ENCODE peak calls at places on chromosomes 6 and 20, in ten cellular contexts. One of them, this sample, is unnamed.

GRCh38 chr20:3846740-3847418 is at the start of gene MAVS:
- DNase-seq in body of pancreas: peak; percentile 90
- DNase-seq in heart left ventricle: peak; percentile 92
- DNase-seq in hepatocyte: peak; percentile 94
- DNase-seq in lung: peak; percentile 88
- DNase-seq in kidney epithelial cell: no peak
- DNase-seq in IMR-90: peak; percentile 70
- DNase-seq in choroid plexus epithelial cell: peak; percentile 73
- DNase-seq in fibroblast of lung: peak; percentile 77
- DNase-seq in neural progenitor cell: peak; percentile 95
- DNase-seq in this sample: peak; percentile 90

GRCh38 chr6:11975353-11975977 is 36.6 kb upstream of the HIVEP1 start:
- DNase-seq in body of pancreas: no peak
- DNase-seq in heart left ventricle: no peak
- DNase-seq in hepatocyte: no peak
- DNase-seq in lung: no peak
- DNase-seq in kidney epithelial cell: no peak
- DNase-seq in IMR-90: no peak
- DNase-seq in choroid plexus epithelial cell: no peak
- DNase-seq in fibroblast of lung: no peak
- DNase-seq in neural progenitor cell: no peak
- DNase-seq in this sample: no peak

GRCh38 chr6:170279977-170280688 is 10.7 kb downstream of the DLL1 start:
- DNase-seq in body of pancreas: peak; percentile 83
- DNase-seq in heart left ventricle: peak; percentile 76
- DNase-seq in hepatocyte: peak; percentile 55
- DNase-seq in lung: peak; percentile 76
- DNase-seq in kidney epithelial cell: no peak
- DNase-seq in IMR-90: peak; percentile 12
- DNase-seq in choroid plexus epithelial cell: peak; percentile 21
- DNase-seq in fibroblast of lung: no peak
- DNase-seq in neural progenitor cell: no peak
- DNase-seq in this sample: peak; percentile 60

GRCh38 chr20:5888051-5888450 is 62.3 kb downstream of the TRMT6 start:
- DNase-seq in body of pancreas: no peak
- DNase-seq in heart left ventricle: no peak
- DNase-seq in hepatocyte: no peak
- DNase-seq in lung: no peak
- DNase-seq in kidney epithelial cell: no peak
- DNase-seq in IMR-90: no peak
- DNase-seq in choroid plexus epithelial cell: no peak
- DNase-seq in fibroblast of lung: peak; percentile 47
- DNase-seq in neural progenitor cell: no peak
- DNase-seq in this sample: no peak

GRCh38 chr20:46071573-46071972 is 18.2 kb downstream of the NCOA5 start:
- DNase-seq in body of pancreas: no peak
- DNase-seq in heart left ventricle: no peak
- DNase-seq in hepatocyte: no peak
- DNase-seq in lung: no peak
- DNase-seq in kidney epithelial cell: no peak
- DNase-seq in IMR-90: no peak
- DNase-seq in choroid plexus epithelial cell: no peak
- DNase-seq in fibroblast of lung: peak; percentile 6
- DNase-seq in neural progenitor cell: no peak
- DNase-seq in this sample: no peak

GRCh38 chr20:45406260-45407066 is 1.6 kb upstream of the DBNDD2 start:
- DNase-seq in body of pancreas: peak; percentile 78
- DNase-seq in heart left ventricle: peak; percentile 91
- DNase-seq in hepatocyte: peak; percentile 69
- DNase-seq in lung: peak; percentile 57
- DNase-seq in kidney epithelial cell: no peak
- DNase-seq in IMR-90: no peak
- DNase-seq in choroid plexus epithelial cell: no peak
- DNase-seq in fibroblast of lung: peak; percentile 15
- DNase-seq in neural progenitor cell: peak; percentile 79
- DNase-seq in this sample: peak; percentile 76

GRCh38 chr20:45487231-45487635 is 17.7 kb downstream of the WFDC2 start:
- DNase-seq in body of pancreas: no peak
- DNase-seq in heart left ventricle: no peak
- DNase-seq in hepatocyte: no peak
- DNase-seq in lung: no peak
- DNase-seq in kidney epithelial cell: no peak
- DNase-seq in IMR-90: no peak
- DNase-seq in choroid plexus epithelial cell: no peak
- DNase-seq in fibroblast of lung: no peak
- DNase-seq in neural progenitor cell: peak; percentile 54
- DNase-seq in this sample: peak; percentile 10

GRCh38 chr6:1970151-1970561 is 275.2 kb downstream of the GMDS start:
- DNase-seq in body of pancreas: no peak
- DNase-seq in heart left ventricle: no peak
- DNase-seq in hepatocyte: no peak
- DNase-seq in lung: no peak
- DNase-seq in kidney epithelial cell: no peak
- DNase-seq in IMR-90: peak; percentile 44
- DNase-seq in choroid plexus epithelial cell: peak; percentile 34
- DNase-seq in fibroblast of lung: peak; percentile 10
- DNase-seq in neural progenitor cell: no peak
- DNase-seq in this sample: no peak

GRCh38 chr6:156451088-156451487 is 326.1 kb upstream of the ARID1B start:
- DNase-seq in body of pancreas: no peak
- DNase-seq in heart left ventricle: no peak
- DNase-seq in hepatocyte: no peak
- DNase-seq in lung: no peak
- DNase-seq in kidney epithelial cell: no peak
- DNase-seq in IMR-90: no peak
- DNase-seq in choroid plexus epithelial cell: no peak
- DNase-seq in fibroblast of lung: no peak
- DNase-seq in neural progenitor cell: no peak
- DNase-seq in this sample: no peak

GRCh38 chr20:58524814-58525213 is 9.6 kb upstream of the APCDD1L start:
- DNase-seq in body of pancreas: no peak
- DNase-seq in heart left ventricle: no peak
- DNase-seq in hepatocyte: no peak
- DNase-seq in lung: no peak
- DNase-seq in kidney epithelial cell: peak; percentile 52
- DNase-seq in IMR-90: peak; percentile 85
- DNase-seq in choroid plexus epithelial cell: peak; percentile 57
- DNase-seq in fibroblast of lung: peak; percentile 96
- DNase-seq in neural progenitor cell: no peak
- DNase-seq in this sample: no peak

GRCh38 chr20:33211817-33212424 is 5.2 kb upstream of the BPIFA3 start:
- DNase-seq in body of pancreas: peak; percentile 77
- DNase-seq in heart left ventricle: no peak
- DNase-seq in hepatocyte: peak; percentile 88
- DNase-seq in lung: peak; percentile 71
- DNase-seq in kidney epithelial cell: peak; percentile 5
- DNase-seq in IMR-90: peak; percentile 33
- DNase-seq in choroid plexus epithelial cell: peak; percentile 77
- DNase-seq in fibroblast of lung: peak; percentile 26
- DNase-seq in neural progenitor cell: peak; percentile 86
- DNase-seq in this sample: peak; percentile 53

GRCh38 chr6:14692208-14692607 is 553.7 kb upstream of the JARID2 start:
- DNase-seq in body of pancreas: no peak
- DNase-seq in heart left ventricle: no peak
- DNase-seq in hepatocyte: no peak
- DNase-seq in lung: no peak
- DNase-seq in kidney epithelial cell: no peak
- DNase-seq in IMR-90: no peak
- DNase-seq in choroid plexus epithelial cell: no peak
- DNase-seq in fibroblast of lung: no peak
- DNase-seq in neural progenitor cell: no peak
- DNase-seq in this sample: no peak

GRCh38 chr6:63372951-63373533 is 53.3 kb upstream of the LGSN start:
- DNase-seq in body of pancreas: no peak
- DNase-seq in heart left ventricle: no peak
- DNase-seq in hepatocyte: no peak
- DNase-seq in lung: no peak
- DNase-seq in kidney epithelial cell: no peak
- DNase-seq in IMR-90: peak; percentile 13
- DNase-seq in choroid plexus epithelial cell: no peak
- DNase-seq in fibroblast of lung: no peak
- DNase-seq in neural progenitor cell: no peak
- DNase-seq in this sample: no peak
- TF ChIP-seq CTCF in body of pancreas: no peak
- TF ChIP-seq CTCF in heart left ventricle: no peak
- TF ChIP-seq CTCF in hepatocyte: no peak
- TF ChIP-seq CTCF in lung: no peak
- TF ChIP-seq CTCF in kidney epithelial cell: no peak
- TF ChIP-seq CTCF in IMR-90: no peak
- TF ChIP-seq CTCF in choroid plexus epithelial cell: no peak
- TF ChIP-seq CTCF in fibroblast of lung: no peak
- TF ChIP-seq CTCF in neural progenitor cell: no peak
- TF ChIP-seq CTCF in this sample: no peak

GRCh38 chr6:108541843-108542795 is 18.6 kb upstream of the FOXO3 start:
- DNase-seq in body of pancreas: peak; percentile 77
- DNase-seq in heart left ventricle: peak; percentile 70
- DNase-seq in hepatocyte: peak; percentile 85
- DNase-seq in lung: peak; percentile 75
- DNase-seq in kidney epithelial cell: no peak
- DNase-seq in IMR-90: peak; percentile 87
- DNase-seq in choroid plexus epithelial cell: peak; percentile 93
- DNase-seq in fibroblast of lung: peak; percentile 72
- DNase-seq in neural progenitor cell: peak; percentile 82
- DNase-seq in this sample: peak; percentile 81
- TF ChIP-seq CTCF in body of pancreas: peak; percentile 97
- TF ChIP-seq CTCF in heart left ventricle: peak; percentile 91
- TF ChIP-seq CTCF in hepatocyte: peak; percentile 97
- TF ChIP-seq CTCF in lung: peak; percentile 93
- TF ChIP-seq CTCF in kidney epithelial cell: peak; percentile 81
- TF ChIP-seq CTCF in IMR-90: peak; percentile 91
- TF ChIP-seq CTCF in choroid plexus epithelial cell: peak; percentile 91
- TF ChIP-seq CTCF in fibroblast of lung: peak; percentile 86
- TF ChIP-seq CTCF in neural progenitor cell: peak; percentile 94
- TF ChIP-seq CTCF in this sample: peak; percentile 89

GRCh38 chr6:37491161-37491829 is 8.4 kb downstream of the CCDC167 start:
- DNase-seq in body of pancreas: no peak
- DNase-seq in heart left ventricle: no peak
- DNase-seq in hepatocyte: no peak
- DNase-seq in lung: no peak
- DNase-seq in kidney epithelial cell: no peak
- DNase-seq in IMR-90: no peak
- DNase-seq in choroid plexus epithelial cell: no peak
- DNase-seq in fibroblast of lung: no peak
- DNase-seq in neural progenitor cell: no peak
- DNase-seq in this sample: no peak

GRCh38 chr6:37491830-37492208 is 7.9 kb downstream of the CCDC167 start:
- DNase-seq in body of pancreas: no peak
- DNase-seq in heart left ventricle: no peak
- DNase-seq in hepatocyte: no peak
- DNase-seq in lung: no peak
- DNase-seq in kidney epithelial cell: no peak
- DNase-seq in IMR-90: no peak
- DNase-seq in choroid plexus epithelial cell: no peak
- DNase-seq in fibroblast of lung: no peak
- DNase-seq in neural progenitor cell: no peak
- DNase-seq in this sample: no peak

GRCh38 chr6:37492236-37493046 is 7.3 kb downstream of the CCDC167 start:
- DNase-seq in body of pancreas: no peak
- DNase-seq in heart left ventricle: no peak
- DNase-seq in hepatocyte: no peak
- DNase-seq in lung: no peak
- DNase-seq in kidney epithelial cell: no peak
- DNase-seq in IMR-90: no peak
- DNase-seq in choroid plexus epithelial cell: no peak
- DNase-seq in fibroblast of lung: no peak
- DNase-seq in neural progenitor cell: no peak
- DNase-seq in this sample: no peak

GRCh38 chr6:37489697-37490336 is 9.9 kb downstream of the CCDC167 start:
- DNase-seq in body of pancreas: peak; percentile 30
- DNase-seq in heart left ventricle: no peak
- DNase-seq in hepatocyte: no peak
- DNase-seq in lung: no peak
- DNase-seq in kidney epithelial cell: no peak
- DNase-seq in IMR-90: no peak
- DNase-seq in choroid plexus epithelial cell: peak; percentile 39
- DNase-seq in fibroblast of lung: no peak
- DNase-seq in neural progenitor cell: no peak
- DNase-seq in this sample: no peak

GRCh38 chr6:37490466-37491015 is 9.2 kb downstream of the CCDC167 start:
- DNase-seq in body of pancreas: no peak
- DNase-seq in heart left ventricle: no peak
- DNase-seq in hepatocyte: no peak
- DNase-seq in lung: no peak
- DNase-seq in kidney epithelial cell: no peak
- DNase-seq in IMR-90: no peak
- DNase-seq in choroid plexus epithelial cell: no peak
- DNase-seq in fibroblast of lung: no peak
- DNase-seq in neural progenitor cell: no peak
- DNase-seq in this sample: no peak
- TF ChIP-seq CTCF in body of pancreas: no peak
- TF ChIP-seq CTCF in heart left ventricle: no peak
- TF ChIP-seq CTCF in hepatocyte: no peak
- TF ChIP-seq CTCF in lung: no peak
- TF ChIP-seq CTCF in kidney epithelial cell: no peak
- TF ChIP-seq CTCF in IMR-90: no peak
- TF ChIP-seq CTCF in choroid plexus epithelial cell: no peak
- TF ChIP-seq CTCF in fibroblast of lung: no peak
- TF ChIP-seq CTCF in neural progenitor cell: no peak
- TF ChIP-seq CTCF in this sample: no peak

DNA sequence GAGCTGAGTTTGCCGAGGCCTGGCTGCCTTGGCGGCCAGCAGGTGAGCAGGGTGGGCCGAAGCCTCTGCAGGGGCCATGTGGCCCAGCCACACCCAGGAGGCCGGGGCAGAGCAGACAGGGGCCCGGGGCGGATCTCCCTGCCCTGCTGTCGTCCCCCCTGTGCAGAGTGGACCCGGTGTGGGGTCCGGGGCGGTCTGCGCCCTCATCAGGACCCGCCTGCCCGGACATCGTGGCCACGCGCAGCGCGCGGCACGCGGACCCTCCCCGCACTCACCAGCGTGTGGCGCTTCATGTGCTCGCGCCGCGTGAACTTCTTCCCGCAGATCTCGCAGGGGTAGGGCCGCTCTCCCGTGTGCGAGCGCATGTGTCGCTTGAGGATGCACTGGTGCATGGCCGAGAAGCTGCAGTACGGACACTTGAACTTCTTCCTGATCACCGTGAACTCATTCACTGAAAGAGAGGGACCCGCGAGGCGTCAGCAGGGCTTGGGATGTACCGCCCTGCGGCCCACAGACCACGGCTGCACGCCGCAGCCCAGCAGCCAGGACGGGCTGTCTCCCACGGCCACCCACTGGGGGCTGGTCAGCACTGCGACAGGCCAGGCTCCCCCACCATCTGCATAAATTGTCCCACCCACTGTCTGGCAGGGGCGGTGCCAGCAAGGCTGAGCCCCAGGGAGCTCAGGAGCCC is 13.0 kb downstream of the SLC2A4RG start:
- DNase-seq in body of pancreas: no peak
- DNase-seq in heart left ventricle: no peak
- DNase-seq in hepatocyte: no peak
- DNase-seq in lung: no peak
- DNase-seq in kidney epithelial cell: no peak
- DNase-seq in IMR-90: no peak
- DNase-seq in choroid plexus epithelial cell: no peak
- DNase-seq in fibroblast of lung: no peak
- DNase-seq in neural progenitor cell: no peak
- DNase-seq in this sample: no peak
- TF ChIP-seq CTCF in body of pancreas: no peak
- TF ChIP-seq CTCF in heart left ventricle: no peak
- TF ChIP-seq CTCF in hepatocyte: no peak
- TF ChIP-seq CTCF in lung: no peak
- TF ChIP-seq CTCF in kidney epithelial cell: no peak
- TF ChIP-seq CTCF in IMR-90: no peak
- TF ChIP-seq CTCF in choroid plexus epithelial cell: no peak
- TF ChIP-seq CTCF in fibroblast of lung: no peak
- TF ChIP-seq CTCF in neural progenitor cell: no peak
- TF ChIP-seq CTCF in this sample: peak; percentile 10

This sample was measured in A673.